ENCODE peak calls at places on chromosomes 11 and 22, in four cellular contexts. V is WTC11, B is HepG2, Y is K562. E is an unnamed sample.

GRCh38 chr11:60900673-60901404 is 5.5 kb downstream of the PRPF19 start:
- DNase-seq in Y (no peak), V (no peak), B (no peak), E (no peak)

GRCh38 chr11:101348786-101349185 is 219.2 kb upstream of the PGR start:
- DNase-seq in B (no peak), Y (no peak), V (no peak), E (no peak)

GRCh38 chr11:20310137-20310536 is 53.4 kb upstream of the HTATIP2 start:
- DNase-seq in Y (no peak), B (no peak), V (no peak), E (no peak)

GRCh38 chr22:47043835-47044721 is 281.6 kb downstream of the TBC1D22A start:
- DNase-seq in Y (no peak), B (no peak), V (peak; percentile 40), E (no peak)

GRCh38 chr22:45551310-45552016 is 48.8 kb downstream of the FBLN1 start:
- DNase-seq in V (no peak), Y (no peak), B (no peak), E (no peak)

GRCh38 chr11:132920391-132921095 is 611.8 kb downstream of the OPCML start:
- DNase-seq in V (no peak), B (no peak), Y (no peak), E (no peak)

GRCh38 chr11:133227674-133228111 is 304.6 kb downstream of the OPCML start:
- DNase-seq in V (peak; percentile 15), B (no peak), Y (no peak), E (no peak)

GRCh38 chr11:7901319-7901854 is 29.7 kb downstream of the OR10A6 start:
- DNase-seq in V (no peak), Y (no peak), B (no peak), E (no peak)

GRCh38 chr11:105236631-105237030 is 97.1 kb upstream of the CARD18 start:
- DNase-seq in V (no peak), B (no peak), Y (no peak), E (no peak)

GRCh38 chr11:87536565-87536964 is 498.8 kb downstream of the TMEM135 start:
- DNase-seq in Y (no peak), B (no peak), V (no peak), E (no peak)

DNA sequence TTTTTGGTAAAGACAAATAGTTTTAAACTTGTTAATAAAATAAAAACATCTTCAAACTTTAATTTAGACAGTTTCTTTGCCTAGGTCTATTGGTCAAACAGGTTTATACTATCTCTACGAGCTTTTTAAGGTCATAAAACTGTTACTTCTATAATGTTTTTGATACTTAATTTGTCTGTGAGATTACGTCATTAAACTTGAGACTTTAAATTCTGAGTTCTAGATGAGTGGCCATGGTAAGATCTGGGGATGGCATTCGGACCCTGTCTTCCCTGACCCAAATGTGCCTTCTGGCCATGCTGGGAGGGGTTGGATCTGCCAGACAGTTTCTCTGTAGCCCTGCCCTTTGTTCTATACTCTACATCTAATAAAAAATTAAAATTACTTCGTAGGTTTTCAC is 497.8 kb downstream of the TMEM135 start:
- DNase-seq in Y (no peak), B (no peak), V (no peak), E (no peak)
- TF ChIP-seq USF2 in Y (no peak), B (no peak), V (no peak), E (no peak)

GRCh38 chr11:134599180-134599810 is 187.3 kb upstream of the B3GAT1 start:
- DNase-seq in V (no peak), B (no peak), Y (peak; percentile 21), E (no peak)
- TF ChIP-seq TCF7 in V (no peak), B (no peak), Y (no peak), E (no peak)

GRCh38 chr11:86738615-86739014 is 61.7 kb upstream of the PRSS23 start:
- DNase-seq in B (no peak), Y (peak; percentile 14), V (no peak), E (no peak)

GRCh38 chr11:86737223-86737622 is 63.1 kb upstream of the PRSS23 start:
- DNase-seq in V (no peak), B (no peak), Y (no peak), E (no peak)

GRCh38 chr11:86736303-86737143 is 63.8 kb upstream of the PRSS23 start:
- DNase-seq in Y (no peak), B (no peak), V (no peak), E (no peak)

GRCh38 chr11:86737752-86738151 is 62.6 kb upstream of the PRSS23 start:
- DNase-seq in V (no peak), B (no peak), Y (no peak), E (no peak)

DNA sequence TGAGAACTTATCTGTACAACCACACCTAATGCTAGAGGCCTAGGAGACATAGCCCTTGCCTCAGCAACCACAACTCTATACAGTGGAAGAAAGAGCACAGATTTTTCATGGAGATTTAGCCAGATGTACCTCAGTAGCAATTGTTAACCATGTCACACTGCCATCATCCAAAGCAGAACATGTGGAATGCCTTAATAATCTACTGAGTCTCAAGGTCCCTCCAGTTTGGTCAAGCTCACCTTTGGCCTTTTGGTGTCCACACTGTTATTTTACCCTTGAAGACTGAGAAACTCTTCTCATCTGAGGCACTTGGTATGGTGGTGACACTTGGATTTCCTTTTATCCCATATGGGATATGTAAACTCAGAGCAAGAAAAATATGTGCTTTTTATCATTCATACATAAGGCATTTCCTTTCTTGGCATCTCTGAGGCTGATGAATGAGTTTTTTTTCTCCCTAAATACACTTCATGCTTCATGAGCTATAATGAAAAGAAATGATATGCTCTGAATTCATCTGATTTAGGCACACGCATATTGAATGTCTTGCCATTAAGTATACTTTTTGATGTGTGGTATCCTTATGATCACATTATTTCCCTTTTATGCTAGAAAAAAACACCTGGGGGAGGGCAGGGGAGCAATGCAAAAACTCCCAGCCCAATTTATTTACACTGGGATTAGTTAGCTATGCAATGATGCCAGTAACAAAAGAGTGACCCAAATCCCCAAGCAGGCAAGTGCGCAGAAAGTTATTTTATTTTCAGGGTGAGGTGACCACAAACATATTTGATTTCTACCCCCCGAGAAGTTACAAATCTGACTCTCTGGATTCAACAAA is 63.3 kb upstream of the ME3 start:
- DNase-seq in Y (no peak), V (no peak), B (no peak), E (no peak)
- TF ChIP-seq USF2 in Y (no peak), V (no peak), B (no peak), E (no peak)

GRCh38 chr22:40200795-40201194 is 23.1 kb downstream of the TNRC6B start:
- DNase-seq in V (no peak), Y (no peak), B (no peak), E (no peak)
- TF ChIP-seq TCF7 in V (no peak), Y (no peak), B (no peak), E (no peak)

E was measured in GM12878.